ENCODE peak calls at places on chromosomes 6 and 20, in five cellular contexts. D is fibroblast of lung, E is GM23338, X is GM23248, R is astrocyte. T is an unnamed sample.

GRCh38 chr6:81750660-81751387 is 1.7 kb downstream of the TENT5A start:
- DNase-seq in X (peak), D (no peak), R (no peak), E (no peak), T (no peak)

GRCh38 chr20:49856904-49857303 is 44.3 kb downstream of the SLC9A8 start:
- DNase-seq in D (no peak), E (no peak), X (no peak), R (no peak), T (no peak)

GRCh38 chr6:13357551-13358075 is 29.3 kb upstream of the TBC1D7 start:
- DNase-seq in E (peak), X (peak), R (peak), D (peak), T (no peak)

GRCh38 chr6:115544765-115545409 is 515.8 kb downstream of the FRK start:
- DNase-seq in R (no peak), D (no peak), E (no peak), X (no peak), T (no peak)

GRCh38 chr6:111663692-111664564 is 58.2 kb upstream of the TRAF3IP2 start:
- DNase-seq in R (peak), D (peak), X (peak), E (peak), T (no peak)

GRCh38 chr6:93423542-93423941 is 4.2 kb upstream of the EPHA7 start:
- DNase-seq in X (peak), E (peak), R (peak), D (peak), T (peak)

GRCh38 chr20:48971956-48972355 is 50.4 kb downstream of the ARFGEF2 start:
- DNase-seq in R (no peak), D (no peak), X (no peak), E (no peak), T (no peak)

GRCh38 chr6:16006681-16007080 is 122.2 kb upstream of the MYLIP start:
- DNase-seq in E (no peak), R (no peak), X (no peak), D (no peak), T (no peak)

GRCh38 chr6:166572370-166573261 is 13.9 kb downstream of the RAMACL start:
- DNase-seq in D (peak), R (peak), X (peak), E (peak), T (no peak)

GRCh38 chr6:134316733-134317431 is 1.0 kb downstream of the SGK1 start:
- DNase-seq in E (peak), R (no peak), X (no peak), D (no peak), T (no peak)

GRCh38 chr6:169934699-169935347 is 183.4 kb downstream of the ERMARD start:
- DNase-seq in X (no peak), R (no peak), D (no peak), E (no peak), T (no peak)

GRCh38 chr6:43771210-43771857 is 1.3 kb downstream of the VEGFA start:
- DNase-seq in X (peak), R (peak), E (peak), D (no peak), T (no peak)

GRCh38 chr6:16338577-16339262 is 100.3 kb downstream of the GMPR start:
- DNase-seq in X (peak), E (peak), D (peak), R (peak), T (no peak)

GRCh38 chr20:31817461-31817860 is 1.7 kb upstream of the MYLK2 start:
- DNase-seq in E (no peak), X (no peak), D (no peak), R (no peak), T (no peak)

GRCh38 chr6:55980627-55981211 is 105.3 kb upstream of the BMP5 start:
- DNase-seq in X (peak), R (peak), D (peak), E (peak), T (peak)

GRCh38 chr6:31126416-31127175 is 6.3 kb upstream of the CDSN start:
- DNase-seq in D (no peak), X (no peak), R (no peak), E (no peak), T (no peak)

GRCh38 chr6:93932175-93932574 is 512.8 kb upstream of the EPHA7 start:
- DNase-seq in D (no peak), R (no peak), E (peak), X (no peak), T (no peak)

GRCh38 chr6:105994522-105995402 is 91.4 kb upstream of the PRDM1 start:
- DNase-seq in X (peak), D (peak), R (peak), E (peak), T (no peak)
- TF ChIP-seq EZH2 in X (no peak), D (no peak), R (no peak), E (peak), T (peak)

GRCh38 chr6:108119212-108120141 is 44.9 kb upstream of the OSTM1 start:
- DNase-seq in X (no peak), R (no peak), D (no peak), E (peak), T (no peak)
- TF ChIP-seq EZH2 in X (peak), R (peak), D (peak), E (peak), T (no peak)

GRCh38 chr6:50959081-50959641 is 140.5 kb downstream of the TFAP2B start:
- DNase-seq in D (no peak), X (no peak), E (no peak), R (no peak), T (no peak)
- TF ChIP-seq EZH2 in D (no peak), X (no peak), E (no peak), R (no peak), T (no peak)

DNA sequence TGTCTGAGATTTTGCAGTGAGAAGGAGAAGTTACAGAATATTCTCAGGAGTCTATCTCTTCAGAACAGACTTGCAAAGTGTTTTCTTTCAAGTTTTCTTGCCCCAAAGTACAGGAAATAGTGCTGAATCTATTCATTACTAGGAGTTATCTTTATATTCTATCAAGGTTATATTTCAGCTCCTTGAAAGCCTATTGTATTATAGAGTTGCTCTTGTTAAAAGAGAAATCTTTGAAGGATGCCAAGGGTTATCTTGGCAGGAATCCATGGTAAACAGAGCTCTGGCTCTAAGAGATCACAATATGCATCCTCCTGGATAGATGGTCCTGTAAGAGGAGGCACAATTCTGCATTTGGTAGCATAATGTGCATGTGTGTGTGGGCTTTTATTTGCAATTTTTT is 21.2 kb upstream of the SNRPB2 start:
- DNase-seq in D (no peak), E (no peak), R (no peak), X (no peak), T (no peak)
- TF ChIP-seq EZH2 in D (no peak), E (no peak), R (no peak), X (no peak), T (no peak)

GRCh38 chr6:159234102-159234553 is 64.9 kb downstream of the FNDC1 start:
- DNase-seq in E (peak), X (no peak), D (no peak), R (no peak), T (no peak)
- TF ChIP-seq EZH2 in E (peak), X (no peak), D (no peak), R (no peak), T (no peak)

GRCh38 chr20:38728911-38729642 is 4.8 kb downstream of the SLC32A1 start:
- DNase-seq in R (no peak), X (no peak), E (peak), D (no peak), T (no peak)
- TF ChIP-seq EZH2 in R (peak), X (peak), E (peak), D (peak), T (peak)

GRCh38 chr6:710601-711571 is 17.9 kb upstream of the EXOC2 start:
- DNase-seq in D (peak), R (peak), X (peak), E (peak), T (no peak)
- TF ChIP-seq EZH2 in D (no peak), R (no peak), X (no peak), E (no peak), T (no peak)

T was measured in SK-N-MC.